ENCODE peak calls at places on chromosomes 6 and 20, in eight cellular contexts. T is GM13976, V is psoas muscle, A is fibroblast of mammary gland, Z is endodermal cell, N is HFF-Myc, P is cardiac muscle cell, Y is A549. R is an unnamed sample.

GRCh38 chr6:140078552-140079126 is 704.2 kb upstream of the CITED2 start:
- DNase-seq in T (no peak), V (no peak), A (peak), Z (no peak), N (peak), P (peak), Y (no peak), R (no peak)

GRCh38 chr20:16293590-16293989 is 279.7 kb downstream of the KIF16B start:
- DNase-seq in T (no peak), V (no peak), A (peak), Z (no peak), N (no peak), P (no peak), Y (peak), R (no peak)

GRCh38 chr20:53842301-53843099 is 227.9 kb downstream of the BCAS1 start:
- DNase-seq in T (no peak), V (no peak), A (no peak), Z (no peak), N (no peak), P (no peak), Y (no peak), R (no peak)

GRCh38 chr20:51534764-51535386 is 7.6 kb downstream of the NFATC2 start:
- DNase-seq in T (no peak), V (no peak), A (no peak), Z (no peak), N (no peak), P (no peak), Y (no peak), R (no peak)

GRCh38 chr6:137731600-137731959 is 135.5 kb upstream of the TNFAIP3 start:
- DNase-seq in T (no peak), V (no peak), A (no peak), Z (no peak), N (no peak), P (no peak), Y (no peak), R (no peak)

GRCh38 chr20:33062105-33062629 is 8.5 kb downstream of the BPIFB3 start:
- DNase-seq in T (no peak), V (no peak), A (no peak), Z (no peak), N (no peak), P (peak), Y (no peak), R (no peak)

GRCh38 chr6:83411731-83412130 is 19.1 kb downstream of the ME1 start:
- DNase-seq in T (no peak), V (no peak), A (no peak), Z (no peak), N (no peak), P (no peak), Y (no peak), R (no peak)

GRCh38 chr6:113595921-113596376 is 261.2 kb upstream of the MARCKS start:
- DNase-seq in T (no peak), V (no peak), A (peak), Z (no peak), N (no peak), P (peak), Y (no peak), R (no peak)

GRCh38 chr20:63032026-63032800 is 25.4 kb upstream of the BHLHE23 start:
- DNase-seq in T (no peak), V (no peak), A (no peak), Z (no peak), N (no peak), P (no peak), Y (no peak), R (no peak)

GRCh38 chr6:36906539-36906938 is 20.8 kb downstream of the C6orf89 start:
- DNase-seq in T (no peak), V (no peak), A (no peak), Z (no peak), N (no peak), P (no peak), Y (no peak), R (no peak)

GRCh38 chr6:37595859-37596258 is 96.2 kb upstream of the CCDC167 start:
- DNase-seq in T (no peak), V (no peak), A (no peak), Z (no peak), N (no peak), P (no peak), Y (no peak), R (no peak)

GRCh38 chr6:144305985-144306384 is 20.9 kb downstream of the UTRN start:
- DNase-seq in T (peak), V (no peak), A (peak), Z (no peak), N (no peak), P (no peak), Y (no peak), R (no peak)

GRCh38 chr6:35919827-35920751 is 809 bp downstream of the SRPK1 start:
- DNase-seq in T (peak), V (peak), A (peak), Z (peak), N (no peak), P (peak), Y (no peak), R (peak)

GRCh38 chr20:53831812-53832211 is 238.2 kb upstream of the ZNF217 start:
- DNase-seq in T (no peak), V (no peak), A (no peak), Z (no peak), N (no peak), P (no peak), Y (no peak), R (no peak)

GRCh38 chr6:14082287-14082686 is 35.3 kb upstream of the CD83 start:
- DNase-seq in T (no peak), V (no peak), A (no peak), Z (no peak), N (no peak), P (no peak), Y (no peak), R (no peak)

GRCh38 chr6:43510827-43511163 is 649 bp upstream of the LRRC73 start:
- DNase-seq in T (no peak), V (no peak), A (no peak), Z (no peak), N (no peak), P (no peak), Y (no peak), R (no peak)

GRCh38 chr6:19805146-19805515 is 32.0 kb upstream of the ID4 start:
- DNase-seq in T (no peak), V (no peak), A (peak), Z (no peak), N (no peak), P (no peak), Y (no peak), R (no peak)

GRCh38 chr6:39681566-39682250 is 43.5 kb downstream of the KIF6 start:
- DNase-seq in T (no peak), V (no peak), A (peak), Z (no peak), N (no peak), P (peak), Y (no peak), R (no peak)

GRCh38 chr20:50050660-50051308 is 62.2 kb downstream of the UBE2V1 start:
- DNase-seq in T (no peak), V (no peak), A (no peak), Z (peak), N (no peak), P (no peak), Y (no peak), R (no peak)

GRCh38 chr6:134750669-134751068 is 199.2 kb downstream of the ALDH8A1 start:
- DNase-seq in T (no peak), V (no peak), A (peak), Z (no peak), N (peak), P (no peak), Y (no peak), R (no peak)

DNA sequence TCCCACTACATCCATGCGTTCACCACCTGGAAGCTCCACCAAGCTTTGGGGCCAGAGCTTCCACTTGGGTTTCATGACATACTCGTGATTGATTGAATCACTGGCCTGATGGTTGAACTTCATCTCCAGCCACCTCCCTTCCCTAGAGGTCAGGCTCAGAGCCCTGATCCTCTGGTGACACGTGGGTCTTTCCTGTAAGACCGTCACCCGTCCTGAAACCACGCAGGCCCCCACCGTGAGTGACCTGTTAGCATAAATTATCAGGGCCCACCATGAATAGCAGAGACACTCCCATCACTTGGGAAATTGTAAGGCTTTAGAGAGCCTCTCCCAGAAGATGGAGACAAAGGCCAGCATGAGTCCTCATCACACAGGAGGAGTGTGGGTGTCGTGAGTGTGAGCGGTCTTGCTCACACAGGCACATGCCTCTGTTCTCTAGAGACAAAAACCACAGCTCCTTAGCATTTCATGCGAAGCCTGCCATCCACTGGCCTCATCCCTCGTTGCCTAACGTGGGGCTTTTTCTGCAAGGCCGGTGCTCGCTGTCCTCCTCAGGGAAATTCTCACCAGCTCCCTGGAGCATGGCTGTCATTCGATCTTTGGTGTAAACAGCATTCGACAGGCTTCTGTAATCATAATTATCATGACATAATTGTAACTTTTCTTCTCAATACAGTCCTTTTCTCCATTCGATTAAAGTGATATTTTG is 65.1 kb upstream of the DUSP22 start:
- DNase-seq in T (peak), V (no peak), A (peak), Z (peak), N (no peak), P (no peak), Y (no peak), R (no peak)
- TF ChIP-seq CTCF in T (no peak), V (peak), A (peak), Z (no peak), N (no peak), P (no peak), Y (no peak), R (no peak)

GRCh38 chr6:30981942-30982772 is 1.4 kb upstream of the MUC21 start:
- DNase-seq in T (no peak), V (no peak), A (peak), Z (peak), N (peak), P (peak), Y (no peak), R (no peak)
- TF ChIP-seq CTCF in T (no peak), V (peak), A (peak), Z (peak), N (peak), P (peak), Y (no peak), R (peak)

GRCh38 chr6:45504947-45505346 is 127.2 kb upstream of the SUPT3H start:
- DNase-seq in T (no peak), V (no peak), A (peak), Z (peak), N (peak), P (peak), Y (no peak), R (no peak)
- TF ChIP-seq CTCF in T (no peak), V (no peak), A (no peak), Z (no peak), N (no peak), P (no peak), Y (no peak), R (no peak)

GRCh38 chr6:7110092-7110792 is 2.5 kb downstream of the RREB1 start:
- DNase-seq in T (no peak), V (no peak), A (no peak), Z (no peak), N (no peak), P (no peak), Y (no peak), R (no peak)
- TF ChIP-seq CTCF in T (no peak), V (no peak), A (no peak), Z (no peak), N (no peak), P (no peak), Y (no peak), R (no peak)

R was measured in neural crest cell.